ENCODE peak calls at places on chromosomes 12 and 14, in six cellular contexts. One of them, this sample, is unnamed.

GRCh38 chr14:105581551-105582341 is 55.4 kb downstream of the TMEM121 start:
- DNase-seq in HCT116: no peak
- DNase-seq in GM23338: no peak
- DNase-seq in H1: no peak
- DNase-seq in GM12878: peak
- DNase-seq in endothelial cell of umbilical vein: no peak
- DNase-seq in this sample: no peak

GRCh38 chr12:77842430-77842829 is 11.7 kb downstream of the NAV3 start:
- DNase-seq in HCT116: no peak
- DNase-seq in GM23338: no peak
- DNase-seq in H1: no peak
- DNase-seq in GM12878: no peak
- DNase-seq in endothelial cell of umbilical vein: no peak
- DNase-seq in this sample: no peak

GRCh38 chr12:108298761-108299275 is 40.3 kb downstream of the CMKLR1 start:
- DNase-seq in HCT116: no peak
- DNase-seq in GM23338: no peak
- DNase-seq in H1: no peak
- DNase-seq in GM12878: no peak
- DNase-seq in endothelial cell of umbilical vein: no peak
- DNase-seq in this sample: no peak

GRCh38 chr12:93199831-93200236 is 177.9 kb upstream of the NUDT4 start:
- DNase-seq in HCT116: no peak
- DNase-seq in GM23338: no peak
- DNase-seq in H1: no peak
- DNase-seq in GM12878: no peak
- DNase-seq in endothelial cell of umbilical vein: no peak
- DNase-seq in this sample: no peak

GRCh38 chr12:58819345-58819744 is 101.0 kb downstream of the LRIG3 start:
- DNase-seq in HCT116: no peak
- DNase-seq in GM23338: peak
- DNase-seq in H1: peak
- DNase-seq in GM12878: no peak
- DNase-seq in endothelial cell of umbilical vein: no peak
- DNase-seq in this sample: no peak

GRCh38 chr12:53659609-53660008 is 16.3 kb downstream of the ATP5MC2 start:
- DNase-seq in HCT116: no peak
- DNase-seq in GM23338: no peak
- DNase-seq in H1: no peak
- DNase-seq in GM12878: peak
- DNase-seq in endothelial cell of umbilical vein: no peak
- DNase-seq in this sample: no peak

GRCh38 chr12:106358410-106359241 is 1.1 kb downstream of the POLR3B start:
- DNase-seq in HCT116: no peak
- DNase-seq in GM23338: no peak
- DNase-seq in H1: no peak
- DNase-seq in GM12878: no peak
- DNase-seq in endothelial cell of umbilical vein: no peak
- DNase-seq in this sample: no peak

GRCh38 chr14:100873083-100873482 is 30.4 kb downstream of the RTL1 start:
- DNase-seq in HCT116: no peak
- DNase-seq in GM23338: no peak
- DNase-seq in H1: no peak
- DNase-seq in GM12878: no peak
- DNase-seq in endothelial cell of umbilical vein: no peak
- DNase-seq in this sample: no peak

GRCh38 chr12:58372298-58372697 is 430.9 kb downstream of the ATP23 start:
- DNase-seq in HCT116: no peak
- DNase-seq in GM23338: no peak
- DNase-seq in H1: no peak
- DNase-seq in GM12878: peak
- DNase-seq in endothelial cell of umbilical vein: no peak
- DNase-seq in this sample: no peak

GRCh38 chr12:60101715-60102114 is 505.9 kb downstream of the SLC16A7 start:
- DNase-seq in HCT116: no peak
- DNase-seq in GM23338: no peak
- DNase-seq in H1: no peak
- DNase-seq in GM12878: no peak
- DNase-seq in endothelial cell of umbilical vein: no peak
- DNase-seq in this sample: no peak

GRCh38 chr14:88727057-88727456 is 65.7 kb downstream of the EML5 start:
- DNase-seq in HCT116: no peak
- DNase-seq in GM23338: no peak
- DNase-seq in H1: no peak
- DNase-seq in GM12878: no peak
- DNase-seq in endothelial cell of umbilical vein: no peak
- DNase-seq in this sample: no peak

GRCh38 chr14:31060253-31060875 is 34.2 kb upstream of the STRN3 start:
- DNase-seq in HCT116: no peak
- DNase-seq in GM23338: peak
- DNase-seq in H1: no peak
- DNase-seq in GM12878: no peak
- DNase-seq in endothelial cell of umbilical vein: no peak
- DNase-seq in this sample: no peak

GRCh38 chr14:21475767-21476525 is 813 bp downstream of the RAB2B start:
- DNase-seq in HCT116: peak
- DNase-seq in GM23338: no peak
- DNase-seq in H1: no peak
- DNase-seq in GM12878: no peak
- DNase-seq in endothelial cell of umbilical vein: no peak
- DNase-seq in this sample: no peak

GRCh38 chr14:21476925-21477681 is at the start of the genes RAB2B and TOX4:
- DNase-seq in HCT116: peak
- DNase-seq in GM23338: peak
- DNase-seq in H1: peak
- DNase-seq in GM12878: peak
- DNase-seq in endothelial cell of umbilical vein: peak
- DNase-seq in this sample: peak

DNA sequence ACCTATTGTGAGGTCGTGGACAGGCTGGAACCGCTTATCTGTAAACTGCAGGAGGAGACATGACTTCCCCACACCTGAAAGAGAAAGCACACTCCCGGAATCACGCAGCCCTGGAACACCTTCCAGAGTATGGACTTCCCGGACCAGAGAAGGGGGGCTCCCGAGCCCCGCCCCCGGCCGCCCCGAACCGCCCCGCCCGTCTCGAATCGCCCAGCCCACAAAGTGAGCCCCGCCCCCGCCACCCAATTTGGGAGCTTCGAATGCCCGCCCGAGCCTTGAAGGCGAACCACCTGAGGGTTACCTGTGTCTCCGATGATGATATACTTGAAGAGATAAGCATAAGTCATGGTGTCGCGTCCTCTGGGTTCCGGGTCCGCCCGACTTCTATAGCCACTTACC is 234 bp downstream of the RAB2B start:
- DNase-seq in HCT116: no peak
- DNase-seq in GM23338: no peak
- DNase-seq in H1: no peak
- DNase-seq in GM12878: no peak
- DNase-seq in endothelial cell of umbilical vein: no peak
- DNase-seq in this sample: no peak
- TF ChIP-seq POLR2AphosphoS5 in HCT116: peak
- TF ChIP-seq POLR2AphosphoS5 in GM23338: peak
- TF ChIP-seq POLR2AphosphoS5 in H1: peak
- TF ChIP-seq POLR2AphosphoS5 in GM12878: peak
- TF ChIP-seq POLR2AphosphoS5 in endothelial cell of umbilical vein: no peak
- TF ChIP-seq POLR2AphosphoS5 in this sample: no peak

DNA sequence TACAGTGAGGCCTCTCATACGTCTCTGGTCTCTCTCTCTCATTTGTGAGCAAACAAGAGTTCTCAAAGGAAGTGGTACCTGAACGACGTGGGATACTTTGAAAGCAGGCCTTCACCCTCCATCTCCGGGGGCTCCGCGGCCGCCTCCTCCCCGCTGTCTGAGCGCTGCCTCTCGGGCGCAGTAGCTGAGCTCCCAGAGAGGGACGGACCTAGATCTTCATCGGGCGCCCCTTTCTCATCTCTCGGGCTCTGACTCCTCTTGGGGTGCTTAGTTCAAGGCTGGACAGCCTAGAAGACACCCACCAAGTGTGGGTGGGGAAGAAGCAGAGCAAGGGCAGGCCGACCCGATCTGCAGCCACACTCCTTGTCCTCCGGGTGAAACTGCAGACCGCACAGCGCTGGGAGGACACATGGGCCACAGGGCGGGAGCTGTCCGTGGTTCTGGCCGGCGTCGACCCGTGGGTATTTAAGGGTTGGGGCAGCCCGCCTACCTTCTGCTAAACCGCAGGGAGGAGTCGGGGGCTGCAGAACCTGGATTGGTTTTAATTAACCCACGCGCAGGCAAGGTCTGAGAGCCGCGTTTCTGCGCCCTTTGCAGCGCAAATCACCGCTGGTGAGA is 92.7 kb downstream of the PAH start:
- DNase-seq in HCT116: no peak
- DNase-seq in GM23338: peak
- DNase-seq in H1: peak
- DNase-seq in GM12878: no peak
- DNase-seq in endothelial cell of umbilical vein: no peak
- DNase-seq in this sample: no peak
- TF ChIP-seq EZH2 in HCT116: no peak
- TF ChIP-seq EZH2 in GM23338: no peak
- TF ChIP-seq EZH2 in H1: peak
- TF ChIP-seq EZH2 in GM12878: no peak
- TF ChIP-seq EZH2 in endothelial cell of umbilical vein: no peak
- TF ChIP-seq EZH2 in this sample: no peak

DNA sequence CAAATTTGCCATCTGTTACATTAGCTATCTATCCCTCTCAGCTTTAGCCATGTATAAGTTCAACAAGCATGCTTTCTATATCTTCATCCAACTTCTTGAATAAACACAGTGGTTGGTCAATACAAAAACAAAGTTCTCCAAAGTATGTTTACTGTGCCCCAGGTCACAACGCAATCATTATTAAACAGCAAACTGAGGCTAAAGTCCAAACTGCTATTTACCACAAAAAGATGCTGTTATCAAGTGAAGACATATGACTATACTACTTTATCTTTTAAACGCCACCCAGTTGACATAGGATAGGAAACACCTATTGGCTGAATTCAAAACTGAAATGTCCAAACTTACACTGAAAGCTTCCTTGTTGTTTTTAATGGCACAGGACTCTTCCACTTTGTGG is 11.7 kb downstream of the ZCCHC8 start:
- DNase-seq in HCT116: no peak
- DNase-seq in GM23338: no peak
- DNase-seq in H1: no peak
- DNase-seq in GM12878: no peak
- DNase-seq in endothelial cell of umbilical vein: no peak
- DNase-seq in this sample: no peak
- TF ChIP-seq POLR2AphosphoS5 in HCT116: no peak
- TF ChIP-seq POLR2AphosphoS5 in GM23338: no peak
- TF ChIP-seq POLR2AphosphoS5 in H1: no peak
- TF ChIP-seq POLR2AphosphoS5 in GM12878: no peak
- TF ChIP-seq POLR2AphosphoS5 in endothelial cell of umbilical vein: no peak
- TF ChIP-seq POLR2AphosphoS5 in this sample: no peak

GRCh38 chr12:109553929-109554500 is 19.3 kb downstream of the MMAB start:
- DNase-seq in HCT116: no peak
- DNase-seq in GM23338: no peak
- DNase-seq in H1: no peak
- DNase-seq in GM12878: no peak
- DNase-seq in endothelial cell of umbilical vein: no peak
- DNase-seq in this sample: no peak

GRCh38 chr12:109551108-109551507 is 22.2 kb downstream of the MMAB start:
- DNase-seq in HCT116: no peak
- DNase-seq in GM23338: no peak
- DNase-seq in H1: no peak
- DNase-seq in GM12878: no peak
- DNase-seq in endothelial cell of umbilical vein: no peak
- DNase-seq in this sample: no peak

GRCh38 chr12:109553471-109553870 is 19.8 kb downstream of the MMAB start:
- DNase-seq in HCT116: no peak
- DNase-seq in GM23338: no peak
- DNase-seq in H1: no peak
- DNase-seq in GM12878: no peak
- DNase-seq in endothelial cell of umbilical vein: no peak
- DNase-seq in this sample: no peak

GRCh38 chr12:109554761-109555160 is 18.5 kb downstream of the MMAB start:
- DNase-seq in HCT116: no peak
- DNase-seq in GM23338: no peak
- DNase-seq in H1: no peak
- DNase-seq in GM12878: no peak
- DNase-seq in endothelial cell of umbilical vein: no peak
- DNase-seq in this sample: no peak

DNA sequence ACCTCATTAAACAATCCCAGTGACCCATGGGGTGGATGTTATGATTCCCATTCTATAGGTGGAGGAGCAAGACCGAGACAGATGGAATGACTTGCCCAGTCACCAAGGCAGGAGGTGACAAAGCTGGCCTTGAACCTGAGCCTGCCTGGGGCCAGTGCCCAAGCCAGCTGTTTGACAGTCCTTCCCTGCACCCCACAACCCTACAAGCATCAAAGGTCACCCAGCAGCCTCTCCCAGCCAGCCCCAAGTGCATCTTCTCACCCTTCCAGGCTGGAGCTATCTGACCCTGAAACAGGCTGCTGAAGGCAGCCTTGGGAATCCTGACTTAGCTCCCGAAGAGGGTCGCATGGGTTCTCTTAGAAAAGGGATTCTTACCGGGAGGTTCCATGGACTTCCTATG is 20.3 kb downstream of the MMAB start:
- DNase-seq in HCT116: no peak
- DNase-seq in GM23338: no peak
- DNase-seq in H1: no peak
- DNase-seq in GM12878: no peak
- DNase-seq in endothelial cell of umbilical vein: no peak
- DNase-seq in this sample: no peak
- TF ChIP-seq EZH2 in HCT116: no peak
- TF ChIP-seq EZH2 in GM23338: no peak
- TF ChIP-seq EZH2 in H1: no peak
- TF ChIP-seq EZH2 in GM12878: no peak
- TF ChIP-seq EZH2 in endothelial cell of umbilical vein: no peak
- TF ChIP-seq EZH2 in this sample: no peak

GRCh38 chr12:25699454-25699853 is 146.4 kb upstream of the LMNTD1 start:
- DNase-seq in HCT116: no peak
- DNase-seq in GM23338: no peak
- DNase-seq in H1: no peak
- DNase-seq in GM12878: no peak
- DNase-seq in endothelial cell of umbilical vein: peak
- DNase-seq in this sample: no peak

GRCh38 chr12:25698782-25699181 is 145.7 kb upstream of the LMNTD1 start:
- DNase-seq in HCT116: no peak
- DNase-seq in GM23338: no peak
- DNase-seq in H1: no peak
- DNase-seq in GM12878: no peak
- DNase-seq in endothelial cell of umbilical vein: no peak
- DNase-seq in this sample: no peak

GRCh38 chr12:25702553-25702952 is 149.5 kb upstream of the LMNTD1 start:
- DNase-seq in HCT116: no peak
- DNase-seq in GM23338: no peak
- DNase-seq in H1: no peak
- DNase-seq in GM12878: no peak
- DNase-seq in endothelial cell of umbilical vein: no peak
- DNase-seq in this sample: no peak

GRCh38 chr12:25705256-25705655 is 152.2 kb upstream of the LMNTD1 start:
- DNase-seq in HCT116: no peak
- DNase-seq in GM23338: no peak
- DNase-seq in H1: no peak
- DNase-seq in GM12878: no peak
- DNase-seq in endothelial cell of umbilical vein: no peak
- DNase-seq in this sample: no peak

GRCh38 chr12:25701290-25701689 is 148.2 kb upstream of the LMNTD1 start:
- DNase-seq in HCT116: peak
- DNase-seq in GM23338: no peak
- DNase-seq in H1: no peak
- DNase-seq in GM12878: no peak
- DNase-seq in endothelial cell of umbilical vein: no peak
- DNase-seq in this sample: no peak
- TF ChIP-seq POLR2AphosphoS5 in HCT116: no peak
- TF ChIP-seq POLR2AphosphoS5 in GM23338: no peak
- TF ChIP-seq POLR2AphosphoS5 in H1: no peak
- TF ChIP-seq POLR2AphosphoS5 in GM12878: no peak
- TF ChIP-seq POLR2AphosphoS5 in endothelial cell of umbilical vein: no peak
- TF ChIP-seq POLR2AphosphoS5 in this sample: no peak

This sample was measured in SK-N-MC.